ENCODE peak calls at places on chromosomes 7 and 10, in six cellular contexts. C is MM.1S, F is fibroblast of lung, B is ascending aorta, T is BJ, S is left ventricle myocardium inferior. K is an unnamed sample.

GRCh38 chr10:127922675-127923366 is 15.9 kb downstream of the PTPRE start:
- DNase-seq in C (no peak), F (peak), B (peak), T (no peak), S (peak), K (peak)

GRCh38 chr7:29883462-29884398 is 77.4 kb downstream of the WIPF3 start:
- DNase-seq in C (no peak), F (no peak), B (no peak), T (no peak), S (no peak), K (no peak)

GRCh38 chr7:33762153-33762902 is 143.0 kb upstream of the BMPER start:
- DNase-seq in C (no peak), F (no peak), B (no peak), T (no peak), S (no peak), K (no peak)

GRCh38 chr10:92045641-92046106 is 122.1 kb downstream of the BTAF1 start:
- DNase-seq in C (no peak), F (no peak), B (no peak), T (no peak), S (no peak), K (no peak)

GRCh38 chr7:55957190-55957589 is 5.5 kb downstream of the MRPS17 start:
- DNase-seq in C (no peak), F (no peak), B (no peak), T (no peak), S (no peak), K (no peak)

GRCh38 chr10:112082134-112082533 is 101.4 kb downstream of the GPAM start:
- DNase-seq in C (no peak), F (no peak), B (no peak), T (no peak), S (peak), K (no peak)

GRCh38 chr10:124802313-124802675 is 675 bp downstream of the ABRAXAS2 start:
- DNase-seq in C (no peak), F (no peak), B (no peak), T (no peak), S (no peak), K (no peak)

GRCh38 chr10:122786269-122786668 is 59.4 kb downstream of the CUZD1 start:
- DNase-seq in C (peak), F (no peak), B (no peak), T (no peak), S (no peak), K (peak)

GRCh38 chr10:3803884-3804741 is 19.1 kb upstream of the KLF6 start:
- DNase-seq in C (no peak), F (no peak), B (no peak), T (no peak), S (no peak), K (peak)

GRCh38 chr7:129262333-129262732 is 37.5 kb downstream of the AHCYL2 start:
- DNase-seq in C (peak), F (peak), B (no peak), T (no peak), S (no peak), K (no peak)

GRCh38 chr7:80641548-80641947 is 3.1 kb downstream of the CD36 start:
- DNase-seq in C (no peak), F (peak), B (no peak), T (no peak), S (no peak), K (peak)

GRCh38 chr7:150937848-150938561 is 40.1 kb downstream of the KCNH2 start:
- DNase-seq in C (no peak), F (peak), B (no peak), T (peak), S (no peak), K (peak)

GRCh38 chr10:115830260-115830970 is 442.6 kb downstream of the GFRA1 start:
- DNase-seq in C (peak), F (peak), B (no peak), T (peak), S (no peak), K (peak)

GRCh38 chr7:111259991-111260390 is 169.1 kb downstream of the LRRN3 start:
- DNase-seq in C (no peak), F (no peak), B (no peak), T (no peak), S (no peak), K (no peak)

GRCh38 chr7:155166108-155166507 is 96.0 kb downstream of the HTR5A start:
- DNase-seq in C (no peak), F (peak), B (no peak), T (no peak), S (no peak), K (no peak)

GRCh38 chr10:103699611-103700435 is 155.6 kb downstream of the SH3PXD2A start:
- DNase-seq in C (peak), F (no peak), B (no peak), T (no peak), S (no peak), K (no peak)
- TF ChIP-seq CTCF in C (no peak), F (peak), B (no peak), T (no peak), S (no peak), K (no peak)

GRCh38 chr10:23174075-23174973 is 17.8 kb upstream of the PTF1A start:
- DNase-seq in C (no peak), F (no peak), B (no peak), T (no peak), S (no peak), K (no peak)
- H3K4me3 ChIP-seq in C (no peak), F (no peak), B (no peak), T (no peak), S (peak), K (no peak)

GRCh38 chr10:78653555-78653954 is 415.2 kb upstream of the ZMIZ1 start:
- DNase-seq in C (no peak), F (no peak), B (no peak), T (no peak), S (no peak), K (no peak)

GRCh38 chr10:78649429-78649828 is 419.3 kb upstream of the ZMIZ1 start:
- DNase-seq in C (no peak), F (no peak), B (no peak), T (no peak), S (no peak), K (no peak)

GRCh38 chr10:78654047-78654590 is 414.6 kb upstream of the ZMIZ1 start:
- DNase-seq in C (no peak), F (no peak), B (no peak), T (no peak), S (no peak), K (no peak)

GRCh38 chr10:78650122-78650521 is 418.6 kb upstream of the ZMIZ1 start:
- DNase-seq in C (no peak), F (no peak), B (no peak), T (no peak), S (no peak), K (peak)

GRCh38 chr10:78651287-78651686 is 417.5 kb upstream of the ZMIZ1 start:
- DNase-seq in C (no peak), F (no peak), B (no peak), T (no peak), S (no peak), K (no peak)
- TF ChIP-seq CTCF in C (no peak), F (no peak), B (no peak), T (no peak), S (no peak), K (no peak)

GRCh38 chr10:13990392-13990805 is 340.3 kb downstream of the FRMD4A start:
- DNase-seq in C (no peak), F (peak), B (no peak), T (no peak), S (peak), K (peak)
- H3K4me3 ChIP-seq in C (no peak), F (no peak), B (no peak), T (no peak), S (peak), K (peak)

GRCh38 chr7:43511769-43512515 is 71.0 kb upstream of the STK17A start:
- DNase-seq in C (no peak), F (no peak), B (no peak), T (no peak), S (no peak), K (no peak)

GRCh38 chr7:43508434-43508833 is 74.5 kb upstream of the STK17A start:
- DNase-seq in C (no peak), F (no peak), B (no peak), T (no peak), S (no peak), K (peak)

GRCh38 chr7:43513236-43513635 is 69.7 kb upstream of the STK17A start:
- DNase-seq in C (no peak), F (no peak), B (no peak), T (no peak), S (no peak), K (no peak)

GRCh38 chr7:43509906-43510305 is 73.0 kb upstream of the STK17A start:
- DNase-seq in C (no peak), F (no peak), B (no peak), T (no peak), S (no peak), K (no peak)

GRCh38 chr7:43511029-43511428 is 71.9 kb upstream of the STK17A start:
- DNase-seq in C (no peak), F (no peak), B (no peak), T (no peak), S (no peak), K (no peak)
- TF ChIP-seq CTCF in C (no peak), F (no peak), B (no peak), T (no peak), S (peak), K (no peak)

DNA sequence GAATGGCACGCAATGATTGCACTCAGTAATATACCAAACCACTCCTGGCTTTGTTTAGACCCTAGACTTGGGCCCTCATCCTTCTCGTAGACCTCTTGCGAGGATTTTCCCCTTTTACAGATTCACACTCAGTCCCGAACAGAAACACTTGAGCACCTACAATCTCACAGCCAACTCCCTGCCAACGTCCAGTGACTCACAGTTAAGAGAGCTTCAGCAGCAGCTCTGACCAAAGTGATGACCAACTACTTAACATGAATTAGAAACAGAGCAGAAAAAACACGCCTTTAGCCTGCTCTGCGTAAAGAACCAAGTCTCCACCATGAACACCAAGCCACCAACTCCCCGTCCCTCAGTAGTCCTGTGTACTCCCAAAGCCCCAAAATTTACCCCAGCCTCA is 2.2 kb downstream of the DNAJC30 start:
- DNase-seq in C (no peak), F (no peak), B (no peak), T (no peak), S (no peak), K (peak)
- H3K4me3 ChIP-seq in C (no peak), F (peak), B (no peak), T (no peak), S (peak), K (peak)

GRCh38 chr7:118699222-118699621 is 474.7 kb downstream of the ANKRD7 start:
- DNase-seq in C (no peak), F (no peak), B (no peak), T (no peak), S (no peak), K (no peak)
- TF ChIP-seq CTCF in C (no peak), F (no peak), B (no peak), T (no peak), S (no peak), K (no peak)

GRCh38 chr7:116500071-116500853 is 724 bp downstream of the CAV2 start:
- DNase-seq in C (peak), F (peak), B (no peak), T (no peak), S (peak), K (no peak)

GRCh38 chr7:116505278-116505677 is 5.7 kb downstream of the CAV2 start:
- DNase-seq in C (no peak), F (no peak), B (no peak), T (no peak), S (no peak), K (no peak)

GRCh38 chr7:116503835-116504234 is 4.3 kb downstream of the CAV2 start:
- DNase-seq in C (no peak), F (no peak), B (no peak), T (no peak), S (no peak), K (no peak)

GRCh38 chr7:116501425-116502167 is 2.1 kb downstream of the CAV2 start:
- DNase-seq in C (peak), F (peak), B (no peak), T (no peak), S (peak), K (peak)

GRCh38 chr7:116502201-116503096 is 2.9 kb downstream of the CAV2 start:
- DNase-seq in C (no peak), F (no peak), B (no peak), T (no peak), S (no peak), K (no peak)
- H3K4me3 ChIP-seq in C (peak), F (no peak), B (peak), T (peak), S (peak), K (peak)

K was measured in foreskin fibroblast.